ENCODE peak calls at places on chromosome 1, in seven cellular contexts. One of them, this sample, is unnamed.

GRCh38 chr1:207860531-207860930 is 50.4 kb downstream of the CD34 start:
- DNase-seq in foreskin fibroblast: no peak
- DNase-seq in A673: no peak
- DNase-seq in transverse colon: no peak
- DNase-seq in dorsolateral prefrontal cortex: no peak
- DNase-seq in Caco-2: no peak
- DNase-seq in tibial nerve: no peak
- DNase-seq in this sample: no peak

GRCh38 chr1:52636701-52637695 is 4.0 kb downstream of the SHISAL2A start:
- DNase-seq in foreskin fibroblast: no peak
- DNase-seq in A673: no peak
- DNase-seq in transverse colon: peak; percentile 54
- DNase-seq in dorsolateral prefrontal cortex: no peak
- DNase-seq in Caco-2: no peak
- DNase-seq in tibial nerve: no peak
- DNase-seq in this sample: no peak

GRCh38 chr1:69269491-69269890 is 298.2 kb upstream of the LRRC7 start:
- DNase-seq in foreskin fibroblast: no peak
- DNase-seq in A673: no peak
- DNase-seq in transverse colon: no peak
- DNase-seq in dorsolateral prefrontal cortex: no peak
- DNase-seq in Caco-2: no peak
- DNase-seq in tibial nerve: no peak
- DNase-seq in this sample: no peak

GRCh38 chr1:92192246-92192645 is 25.5 kb upstream of the C1orf146 start:
- DNase-seq in foreskin fibroblast: no peak
- DNase-seq in A673: no peak
- DNase-seq in transverse colon: no peak
- DNase-seq in dorsolateral prefrontal cortex: no peak
- DNase-seq in Caco-2: no peak
- DNase-seq in tibial nerve: no peak
- DNase-seq in this sample: no peak

GRCh38 chr1:39406533-39407478 is 84.6 kb upstream of the BMP8A start:
- DNase-seq in foreskin fibroblast: no peak
- DNase-seq in A673: no peak
- DNase-seq in transverse colon: no peak
- DNase-seq in dorsolateral prefrontal cortex: no peak
- DNase-seq in Caco-2: no peak
- DNase-seq in tibial nerve: no peak
- DNase-seq in this sample: no peak

GRCh38 chr1:17307946-17308345 is at the start of gene PADI4:
- DNase-seq in foreskin fibroblast: no peak
- DNase-seq in A673: no peak
- DNase-seq in transverse colon: no peak
- DNase-seq in dorsolateral prefrontal cortex: no peak
- DNase-seq in Caco-2: no peak
- DNase-seq in tibial nerve: no peak
- DNase-seq in this sample: no peak

GRCh38 chr1:201656670-201657032 is 117.7 kb downstream of the NAV1 start:
- DNase-seq in foreskin fibroblast: no peak
- DNase-seq in A673: peak; percentile 42
- DNase-seq in transverse colon: peak; percentile 50
- DNase-seq in dorsolateral prefrontal cortex: no peak
- DNase-seq in Caco-2: no peak
- DNase-seq in tibial nerve: no peak
- DNase-seq in this sample: peak; percentile 65

GRCh38 chr1:225880210-225880584 is 2.0 kb downstream of the TMEM63A start:
- DNase-seq in foreskin fibroblast: no peak
- DNase-seq in A673: no peak
- DNase-seq in transverse colon: peak; percentile 54
- DNase-seq in dorsolateral prefrontal cortex: peak; percentile 72
- DNase-seq in Caco-2: no peak
- DNase-seq in tibial nerve: no peak
- DNase-seq in this sample: no peak

GRCh38 chr1:241640867-241641542 is 836 bp upstream of the CHML start:
- DNase-seq in foreskin fibroblast: no peak
- DNase-seq in A673: no peak
- DNase-seq in transverse colon: peak; percentile 63
- DNase-seq in dorsolateral prefrontal cortex: no peak
- DNase-seq in Caco-2: peak; percentile 59
- DNase-seq in tibial nerve: no peak
- DNase-seq in this sample: no peak

GRCh38 chr1:165068716-165069115 is 287.8 kb downstream of the LMX1A start:
- DNase-seq in foreskin fibroblast: peak; percentile 29
- DNase-seq in A673: no peak
- DNase-seq in transverse colon: no peak
- DNase-seq in dorsolateral prefrontal cortex: peak; percentile 33
- DNase-seq in Caco-2: no peak
- DNase-seq in tibial nerve: no peak
- DNase-seq in this sample: no peak

GRCh38 chr1:247266053-247266452 is 10.2 kb downstream of the VN1R5 start:
- DNase-seq in foreskin fibroblast: no peak
- DNase-seq in A673: no peak
- DNase-seq in transverse colon: no peak
- DNase-seq in dorsolateral prefrontal cortex: no peak
- DNase-seq in Caco-2: no peak
- DNase-seq in tibial nerve: no peak
- DNase-seq in this sample: no peak

GRCh38 chr1:3821004-3821933 is 25.0 kb upstream of the LRRC47 start:
- DNase-seq in foreskin fibroblast: no peak
- DNase-seq in A673: peak; percentile 55
- DNase-seq in transverse colon: no peak
- DNase-seq in dorsolateral prefrontal cortex: no peak
- DNase-seq in Caco-2: no peak
- DNase-seq in tibial nerve: no peak
- DNase-seq in this sample: no peak

GRCh38 chr1:150619576-150620509 is 9.6 kb downstream of the ENSA start:
- DNase-seq in foreskin fibroblast: peak; percentile 86
- DNase-seq in A673: peak; percentile 91
- DNase-seq in transverse colon: no peak
- DNase-seq in dorsolateral prefrontal cortex: no peak
- DNase-seq in Caco-2: no peak
- DNase-seq in tibial nerve: no peak
- DNase-seq in this sample: peak; percentile 65

GRCh38 chr1:155179107-155180031 is 5.7 kb downstream of the TRIM46 start:
- DNase-seq in foreskin fibroblast: no peak
- DNase-seq in A673: no peak
- DNase-seq in transverse colon: no peak
- DNase-seq in dorsolateral prefrontal cortex: peak; percentile 7
- DNase-seq in Caco-2: peak; percentile 15
- DNase-seq in tibial nerve: no peak
- DNase-seq in this sample: no peak

GRCh38 chr1:67479146-67479891 is 49.1 kb upstream of the SERBP1 start:
- DNase-seq in foreskin fibroblast: no peak
- DNase-seq in A673: no peak
- DNase-seq in transverse colon: no peak
- DNase-seq in dorsolateral prefrontal cortex: no peak
- DNase-seq in Caco-2: no peak
- DNase-seq in tibial nerve: no peak
- DNase-seq in this sample: peak; percentile 36

DNA sequence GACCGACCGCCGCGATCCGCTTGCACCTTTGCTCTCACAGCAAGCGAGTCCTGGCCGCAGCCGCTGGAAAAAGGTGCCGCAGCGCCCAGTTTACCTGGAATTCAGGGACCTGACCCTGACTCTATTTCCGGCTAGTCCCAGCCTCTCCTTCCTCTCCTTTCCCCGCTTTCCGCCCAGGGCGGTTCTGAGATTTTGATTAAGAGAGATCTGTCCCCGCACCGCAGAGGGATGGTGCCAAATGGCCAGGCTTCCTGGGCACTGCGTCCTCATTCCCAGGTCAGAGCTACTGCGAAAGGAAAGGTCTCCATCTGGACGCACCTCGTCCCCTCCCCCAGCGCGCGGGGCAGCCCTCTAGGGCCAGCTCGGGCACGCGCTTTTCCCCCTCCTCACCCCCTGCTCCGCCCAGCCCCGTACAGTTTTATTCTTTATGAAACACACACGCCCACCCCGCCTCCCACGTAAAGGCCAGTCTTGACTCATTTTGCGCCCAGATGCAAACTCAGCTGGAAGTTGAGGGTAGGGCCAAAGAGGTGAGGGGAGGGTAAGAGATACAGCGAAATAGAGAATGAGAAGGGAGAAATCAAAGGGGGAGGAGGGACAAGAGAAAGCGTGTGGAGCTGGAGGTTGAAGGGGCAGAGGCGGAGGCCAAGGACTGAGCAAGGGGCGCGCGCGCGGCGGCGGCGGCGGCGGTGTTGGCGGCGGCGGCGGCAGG is 411.8 kb upstream of the ESRRG start:
- DNase-seq in foreskin fibroblast: no peak
- DNase-seq in A673: no peak
- DNase-seq in transverse colon: no peak
- DNase-seq in dorsolateral prefrontal cortex: no peak
- DNase-seq in Caco-2: peak; percentile 41
- DNase-seq in tibial nerve: no peak
- DNase-seq in this sample: no peak
- H3K4me3 ChIP-seq in foreskin fibroblast: peak overlapping the region; percentile 34
- H3K4me3 ChIP-seq in A673: no peak overlapping the region
- H3K4me3 ChIP-seq in transverse colon: peak overlapping the region; percentile 32
- H3K4me3 ChIP-seq in dorsolateral prefrontal cortex: peak overlapping the region; percentile 50
- H3K4me3 ChIP-seq in Caco-2: peak overlapping the region; percentile 52
- H3K4me3 ChIP-seq in tibial nerve: peak overlapping the region; percentile 39
- H3K4me3 ChIP-seq in this sample: peak overlapping the region; percentile 28

GRCh38 chr1:109815809-109816791 is 52.4 kb upstream of the EPS8L3 start:
- DNase-seq in foreskin fibroblast: no peak
- DNase-seq in A673: no peak
- DNase-seq in transverse colon: peak; percentile 42
- DNase-seq in dorsolateral prefrontal cortex: no peak
- DNase-seq in Caco-2: no peak
- DNase-seq in tibial nerve: no peak
- DNase-seq in this sample: no peak
- TF ChIP-seq CTCF in foreskin fibroblast: no peak
- TF ChIP-seq CTCF in A673: no peak
- TF ChIP-seq CTCF in transverse colon: no peak
- TF ChIP-seq CTCF in dorsolateral prefrontal cortex: no peak
- TF ChIP-seq CTCF in Caco-2: no peak
- TF ChIP-seq CTCF in tibial nerve: no peak
- TF ChIP-seq CTCF in this sample: no peak

GRCh38 chr1:156660752-156661112 is 16.5 kb downstream of the NES start:
- DNase-seq in foreskin fibroblast: no peak
- DNase-seq in A673: no peak
- DNase-seq in transverse colon: no peak
- DNase-seq in dorsolateral prefrontal cortex: no peak
- DNase-seq in Caco-2: no peak
- DNase-seq in tibial nerve: no peak
- DNase-seq in this sample: no peak
- H3K4me3 ChIP-seq in foreskin fibroblast: peak overlapping the region; percentile 26
- H3K4me3 ChIP-seq in A673: no peak overlapping the region
- H3K4me3 ChIP-seq in transverse colon: peak overlapping the region; percentile 30
- H3K4me3 ChIP-seq in dorsolateral prefrontal cortex: no peak overlapping the region
- H3K4me3 ChIP-seq in Caco-2: peak overlapping the region; percentile 18
- H3K4me3 ChIP-seq in tibial nerve: peak overlapping the region; percentile 22
- H3K4me3 ChIP-seq in this sample: peak overlapping the region; percentile 49

GRCh38 chr1:8476021-8476420 is 158.1 kb downstream of the SLC45A1 start:
- DNase-seq in foreskin fibroblast: no peak
- DNase-seq in A673: no peak
- DNase-seq in transverse colon: no peak
- DNase-seq in dorsolateral prefrontal cortex: no peak
- DNase-seq in Caco-2: no peak
- DNase-seq in tibial nerve: no peak
- DNase-seq in this sample: no peak
- TF ChIP-seq CTCF in foreskin fibroblast: no peak
- TF ChIP-seq CTCF in A673: no peak
- TF ChIP-seq CTCF in transverse colon: no peak
- TF ChIP-seq CTCF in dorsolateral prefrontal cortex: no peak
- TF ChIP-seq CTCF in Caco-2: no peak
- TF ChIP-seq CTCF in tibial nerve: no peak
- TF ChIP-seq CTCF in this sample: no peak

GRCh38 chr1:54608561-54609230 is 14.6 kb downstream of the FAM151A start:
- DNase-seq in foreskin fibroblast: no peak
- DNase-seq in A673: no peak
- DNase-seq in transverse colon: peak; percentile 6
- DNase-seq in dorsolateral prefrontal cortex: no peak
- DNase-seq in Caco-2: no peak
- DNase-seq in tibial nerve: no peak
- DNase-seq in this sample: no peak

GRCh38 chr1:54611621-54612020 is 11.7 kb downstream of the FAM151A start:
- DNase-seq in foreskin fibroblast: no peak
- DNase-seq in A673: no peak
- DNase-seq in transverse colon: peak; percentile 5
- DNase-seq in dorsolateral prefrontal cortex: no peak
- DNase-seq in Caco-2: no peak
- DNase-seq in tibial nerve: no peak
- DNase-seq in this sample: no peak

GRCh38 chr1:54610048-54610447 is 13.3 kb downstream of the FAM151A start:
- DNase-seq in foreskin fibroblast: peak; percentile 7
- DNase-seq in A673: no peak
- DNase-seq in transverse colon: no peak
- DNase-seq in dorsolateral prefrontal cortex: no peak
- DNase-seq in Caco-2: no peak
- DNase-seq in tibial nerve: no peak
- DNase-seq in this sample: no peak

GRCh38 chr1:54609301-54609921 is 13.9 kb downstream of the FAM151A start:
- DNase-seq in foreskin fibroblast: no peak
- DNase-seq in A673: no peak
- DNase-seq in transverse colon: no peak
- DNase-seq in dorsolateral prefrontal cortex: peak; percentile 37
- DNase-seq in Caco-2: no peak
- DNase-seq in tibial nerve: no peak
- DNase-seq in this sample: no peak

DNA sequence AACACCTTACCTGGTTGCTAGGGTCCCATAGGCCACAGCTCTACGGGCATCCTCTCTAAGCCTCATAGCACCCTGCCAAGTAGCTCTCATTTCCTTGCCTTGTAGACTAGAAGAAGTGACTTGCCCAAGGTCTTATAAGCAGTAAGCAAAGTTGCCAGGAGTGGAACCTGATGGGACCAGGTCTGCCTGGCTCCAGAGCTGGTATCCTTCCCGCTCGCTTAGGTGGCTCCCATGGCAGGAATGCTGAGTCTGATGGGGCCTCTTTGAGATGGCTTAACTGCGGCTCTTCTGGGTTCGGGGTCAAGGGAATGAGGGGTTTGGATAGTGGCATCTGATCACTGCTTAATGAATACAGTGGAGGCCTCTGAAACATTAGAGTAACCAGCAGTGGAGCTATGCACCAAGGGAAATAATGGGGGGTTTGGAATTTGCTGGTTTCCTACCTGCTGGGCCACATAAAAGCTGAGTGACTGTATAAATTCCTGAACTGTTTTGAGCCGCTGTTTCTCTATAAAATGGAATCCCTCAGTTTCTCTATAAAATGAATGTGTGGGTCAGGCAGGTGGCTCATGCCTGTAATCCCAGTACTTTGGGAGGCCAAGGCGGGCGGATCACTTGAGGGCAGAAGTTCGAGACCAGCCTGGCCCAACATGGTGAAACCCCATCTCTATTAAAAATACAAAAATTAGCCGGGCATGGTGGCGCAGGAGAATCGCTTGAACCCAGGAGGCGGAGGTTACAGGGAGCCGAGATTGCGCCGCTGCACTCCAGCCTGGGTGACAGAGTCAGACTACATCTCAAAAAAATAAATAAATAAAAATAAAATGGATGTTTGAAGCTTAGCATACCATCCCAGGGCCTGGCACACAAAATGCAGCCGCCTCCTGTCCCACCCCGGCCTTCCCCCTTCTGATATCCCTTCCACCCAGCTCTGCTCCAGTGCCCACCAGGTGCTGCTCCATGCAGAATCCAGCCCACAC is 12.4 kb downstream of the FAM151A start:
- DNase-seq in foreskin fibroblast: no peak
- DNase-seq in A673: no peak
- DNase-seq in transverse colon: no peak
- DNase-seq in dorsolateral prefrontal cortex: no peak
- DNase-seq in Caco-2: no peak
- DNase-seq in tibial nerve: no peak
- DNase-seq in this sample: no peak
- H3K4me3 ChIP-seq in foreskin fibroblast: no peak overlapping the region
- H3K4me3 ChIP-seq in A673: no peak overlapping the region
- H3K4me3 ChIP-seq in transverse colon: no peak overlapping the region
- H3K4me3 ChIP-seq in dorsolateral prefrontal cortex: no peak overlapping the region
- H3K4me3 ChIP-seq in Caco-2: no peak overlapping the region
- H3K4me3 ChIP-seq in tibial nerve: no peak overlapping the region
- H3K4me3 ChIP-seq in this sample: no peak overlapping the region

This sample was measured in HFF-Myc.